ENCODE peak calls at places on chromosomes 1 and 21, in eight cellular contexts. S is CD8-positive, alpha-beta memory T cell; Q is stimulated activated CD4-positive, alpha-beta T cell treated with anti-CD3 and anti-CD28 coated beads, Interleukin-15, amount 100 ng/mL, for 24 hours; K is HFFc6; G is esophagus squamous epithelium; B is ureter; L is ACHN; R is Panc1. V is an unnamed sample.

GRCh38 chr1:32651461-32652073 is 559 bp downstream of the RBBP4 start:
- DNase-seq in G (no peak), Q (no peak), R (peak; percentile 4), L (peak; percentile 51), B (no peak), S (no peak), K (no peak), V (no peak)

GRCh38 chr1:218345673-218346390 is 696 bp downstream of the TGFB2 start:
- DNase-seq in L (peak; percentile 71), G (no peak), B (peak; percentile 66), S (peak; percentile 22), R (no peak), K (peak; percentile 66), Q (peak; percentile 48), V (no peak)

GRCh38 chr21:32918467-32919140 is 107.1 kb upstream of the OLIG2 start:
- DNase-seq in R (no peak), S (no peak), B (no peak), Q (no peak), G (no peak), K (no peak), L (no peak), V (no peak)

GRCh38 chr1:68791800-68792199 is 294.9 kb upstream of the DEPDC1 start:
- DNase-seq in G (no peak), R (no peak), Q (no peak), L (peak; percentile 4), B (no peak), S (no peak), K (no peak), V (no peak)

GRCh38 chr1:110875216-110875731 is 2.3 kb downstream of the CD53 start:
- DNase-seq in G (no peak), R (no peak), Q (peak; percentile 62), S (peak; percentile 69), L (no peak), B (no peak), K (no peak), V (no peak)

GRCh38 chr21:26391166-26391565 is 181.9 kb downstream of the CYYR1 start:
- DNase-seq in K (no peak), G (no peak), L (no peak), Q (no peak), S (no peak), B (no peak), R (peak; percentile 20), V (no peak)

GRCh38 chr1:89887270-89887669 is 66.4 kb downstream of the LRRC8D start:
- DNase-seq in R (no peak), Q (no peak), L (no peak), B (no peak), S (no peak), G (no peak), K (peak; percentile 58), V (no peak)

GRCh38 chr1:70978623-70979022 is 69.0 kb downstream of the PTGER3 start:
- DNase-seq in B (no peak), K (no peak), Q (no peak), R (no peak), L (no peak), G (no peak), S (no peak), V (no peak)

GRCh38 chr1:228454238-228454637 is 32.9 kb upstream of the RNF187 start:
- DNase-seq in R (no peak), S (no peak), L (no peak), Q (no peak), B (no peak), G (no peak), K (no peak), V (no peak)

GRCh38 chr1:32958827-32959226 is 5.8 kb downstream of the RNF19B start:
- DNase-seq in G (no peak), K (no peak), Q (no peak), R (no peak), B (no peak), L (no peak), S (no peak), V (no peak)

GRCh38 chr1:205798577-205798976 is 14.4 kb downstream of the SLC41A1 start:
- DNase-seq in L (no peak), R (no peak), G (no peak), B (no peak), K (no peak), S (no peak), Q (no peak), V (no peak)

GRCh38 chr1:1554926-1555915 is 14.8 kb upstream of the TMEM240 start:
- DNase-seq in Q (no peak), L (peak; percentile 84), G (no peak), S (no peak), B (no peak), K (peak; percentile 82), R (no peak), V (no peak)

GRCh38 chr1:206508956-206509355 is 1.6 kb downstream of the RASSF5 start:
- DNase-seq in K (no peak), Q (no peak), B (no peak), R (no peak), G (no peak), S (no peak), L (no peak), V (no peak)

GRCh38 chr1:228471762-228472398 is 15.3 kb upstream of the RNF187 start:
- DNase-seq in S (peak; percentile 17), Q (peak; percentile 20), G (no peak), L (peak; percentile 70), B (no peak), K (peak; percentile 21), R (no peak), V (no peak)

GRCh38 chr1:72697410-72697809 is 415.1 kb upstream of the NEGR1 start:
- DNase-seq in K (no peak), B (no peak), L (no peak), R (no peak), S (no peak), G (no peak), Q (no peak), V (no peak)

GRCh38 chr1:15849775-15850449 is 2.4 kb downstream of the SPEN start:
- DNase-seq in L (peak; percentile 71), G (no peak), K (peak; percentile 47), B (no peak), Q (peak; percentile 64), S (peak; percentile 31), R (no peak), V (no peak)

GRCh38 chr1:247293047-247293446 is 37.2 kb downstream of the VN1R5 start:
- DNase-seq in Q (no peak), L (no peak), B (no peak), K (no peak), R (no peak), S (no peak), G (no peak), V (no peak)

GRCh38 chr1:186102559-186103148 is 272.4 kb downstream of the TPR start:
- DNase-seq in Q (no peak), S (no peak), K (peak; percentile 85), R (no peak), G (no peak), B (no peak), L (peak; percentile 49), V (no peak)

GRCh38 chr1:217564833-217565232 is 66.1 kb downstream of the GPATCH2 start:
- DNase-seq in R (no peak), B (no peak), S (no peak), Q (no peak), L (no peak), K (no peak), G (no peak), V (no peak)

GRCh38 chr21:44324854-44325107 is 14.4 kb downstream of the CFAP410 start:
- DNase-seq in G (no peak), K (no peak), L (no peak), Q (no peak), B (no peak), S (no peak), R (no peak), V (no peak)

GRCh38 chr1:207815913-207816312 is 64.1 kb downstream of the CD46 start:
- DNase-seq in R (no peak), L (peak; percentile 24), B (no peak), Q (peak; percentile 59), K (peak; percentile 53), S (no peak), G (no peak), V (no peak)

GRCh38 chr1:77146270-77146669 is 73.0 kb downstream of the PIGK start:
- DNase-seq in S (no peak), B (no peak), K (no peak), Q (no peak), L (no peak), R (no peak), G (no peak), V (no peak)

GRCh38 chr1:24292887-24293286 is 26.3 kb upstream of the GRHL3 start:
- DNase-seq in G (no peak), L (no peak), K (no peak), Q (no peak), S (no peak), B (no peak), R (no peak), V (no peak)

GRCh38 chr1:167247754-167248153 is 27.1 kb downstream of the POU2F1 start:
- DNase-seq in K (no peak), Q (no peak), G (no peak), S (no peak), L (no peak), R (no peak), B (no peak), V (no peak)

GRCh38 chr1:111596499-111596898 is 23.1 kb upstream of the RAP1A start:
- DNase-seq in S (peak; percentile 59), K (no peak), B (no peak), G (no peak), L (no peak), R (no peak), Q (peak; percentile 65), V (no peak)

GRCh38 chr1:201731592-201731991 is 97.4 kb upstream of the IPO9 start:
- DNase-seq in Q (no peak), L (no peak), G (no peak), B (no peak), R (no peak), K (no peak), S (no peak), V (no peak)

GRCh38 chr1:43054961-43055360 is 96.3 kb upstream of the SLC2A1 start:
- DNase-seq in L (no peak), K (no peak), B (no peak), G (no peak), R (no peak), S (no peak), Q (no peak), V (no peak)

GRCh38 chr1:155069551-155070391 is 6.2 kb downstream of the EFNA4 start:
- DNase-seq in B (no peak), K (no peak), G (no peak), Q (no peak), R (no peak), S (no peak), L (no peak), V (no peak)

V was measured in thoracic aorta.